ENCODE peak calls at places on chromosomes 2 and 18, in six cellular contexts. F is body of pancreas, P is heart right ventricle, W is tibial nerve, Q is lower lobe of right lung, X is fibroblast of lung. O is an unnamed sample.

GRCh38 chr2:230692760-230693159 is 19.9 kb upstream of the CAB39 start:
- DNase-seq in F (no peak), P (no peak), W (no peak), Q (no peak), X (no peak), O (no peak)

GRCh38 chr2:54704688-54705605 is 18.5 kb upstream of the EML6 start:
- DNase-seq in F (no peak), P (no peak), W (no peak), Q (no peak), X (peak), O (no peak)

GRCh38 chr2:137435176-137435575 is 529.1 kb upstream of the HNMT start:
- DNase-seq in F (no peak), P (no peak), W (no peak), Q (no peak), X (peak), O (no peak)

GRCh38 chr2:6864938-6865345 is 765 bp downstream of the CMPK2 start:
- DNase-seq in F (no peak), P (no peak), W (no peak), Q (peak), X (peak), O (peak)

GRCh38 chr2:238915596-238915995 is 67.7 kb downstream of the TWIST2 start:
- DNase-seq in F (no peak), P (no peak), W (no peak), Q (no peak), X (no peak), O (peak)

GRCh38 chr2:42693013-42693575 is 70.8 kb downstream of the OXER1 start:
- DNase-seq in F (no peak), P (no peak), W (no peak), Q (peak), X (no peak), O (no peak)

GRCh38 chr2:201971516-201972228 is 62.0 kb upstream of the FZD7 start:
- DNase-seq in F (no peak), P (no peak), W (no peak), Q (no peak), X (peak), O (no peak)

GRCh38 chr2:234446404-234447076 is 50.3 kb downstream of the ARL4C start:
- DNase-seq in F (peak), P (peak), W (peak), Q (peak), X (no peak), O (peak)

GRCh38 chr2:178257127-178257526 is 62.8 kb downstream of the OSBPL6 start:
- DNase-seq in F (no peak), P (no peak), W (no peak), Q (no peak), X (no peak), O (no peak)

GRCh38 chr2:26559556-26559955 is 81.6 kb downstream of the CIB4 start:
- DNase-seq in F (no peak), P (no peak), W (no peak), Q (no peak), X (no peak), O (no peak)

GRCh38 chr2:156333951-156334495 is 1.5 kb upstream of the NR4A2 start:
- DNase-seq in F (peak), P (peak), W (peak), Q (peak), X (no peak), O (peak)

GRCh38 chr18:28412521-28412920 is 235.6 kb upstream of the CDH2 start:
- DNase-seq in F (no peak), P (no peak), W (no peak), Q (no peak), X (no peak), O (no peak)

GRCh38 chr2:220783651-220784050 is 788.5 kb downstream of the EPHA4 start:
- DNase-seq in F (no peak), P (no peak), W (no peak), Q (no peak), X (no peak), O (no peak)

GRCh38 chr2:132465917-132466316 is 49.3 kb downstream of the GPR39 start:
- DNase-seq in F (no peak), P (no peak), W (no peak), Q (no peak), X (no peak), O (no peak)

GRCh38 chr2:133561045-133561852 is 7.0 kb downstream of the NCKAP5 start:
- DNase-seq in F (peak), P (peak), W (no peak), Q (no peak), X (peak), O (no peak)

GRCh38 chr18:54607213-54607934 is 16.3 kb downstream of the DYNAP start:
- DNase-seq in F (peak), P (no peak), W (no peak), Q (no peak), X (no peak), O (no peak)

GRCh38 chr2:6212516-6212915 is 520.3 kb downstream of the SOX11 start:
- DNase-seq in F (no peak), P (no peak), W (no peak), Q (no peak), X (no peak), O (no peak)

GRCh38 chr2:64250751-64251405 is 106.7 kb upstream of the PELI1 start:
- DNase-seq in F (no peak), P (no peak), W (no peak), Q (no peak), X (no peak), O (no peak)

GRCh38 chr18:57792741-57793629 is 10.1 kb downstream of the ATP8B1 start:
- DNase-seq in F (no peak), P (no peak), W (no peak), Q (no peak), X (peak), O (no peak)

GRCh38 chr2:217379807-217380206 is 519.9 kb upstream of the TNP1 start:
- DNase-seq in F (no peak), P (no peak), W (no peak), Q (no peak), X (no peak), O (peak)

GRCh38 chr2:59761966-59762365 is 791.5 kb downstream of the BCL11A start:
- DNase-seq in F (no peak), P (no peak), W (no peak), Q (no peak), X (no peak), O (no peak)
- TF ChIP-seq CTCF in F (no peak), P (no peak), W (no peak), Q (no peak), X (no peak), O (no peak)

GRCh38 chr18:49055787-49056186 is 105.0 kb upstream of the SMAD7 start:
- DNase-seq in F (no peak), P (peak), W (peak), Q (peak), X (peak), O (peak)

GRCh38 chr18:49059028-49059670 is 108.4 kb upstream of the SMAD7 start:
- DNase-seq in F (no peak), P (no peak), W (no peak), Q (no peak), X (peak), O (no peak)

GRCh38 chr18:49062832-49063226 is 112.1 kb upstream of the SMAD7 start:
- DNase-seq in F (no peak), P (no peak), W (no peak), Q (no peak), X (no peak), O (no peak)

GRCh38 chr18:49061906-49062831 is 111.4 kb upstream of the SMAD7 start:
- DNase-seq in F (no peak), P (no peak), W (no peak), Q (no peak), X (no peak), O (no peak)

GRCh38 chr18:49061239-49061905 is 110.6 kb upstream of the SMAD7 start:
- DNase-seq in F (no peak), P (no peak), W (no peak), Q (no peak), X (no peak), O (no peak)
- H3K4me3 ChIP-seq in F (no peak), P (no peak), W (no peak), Q (no peak), X (no peak), O (no peak)

GRCh38 chr18:25222648-25223047 is 129.3 kb downstream of the ZNF521 start:
- DNase-seq in F (no peak), P (no peak), W (no peak), Q (no peak), X (no peak), O (no peak)

GRCh38 chr18:25223899-25224607 is 127.9 kb downstream of the ZNF521 start:
- DNase-seq in F (no peak), P (no peak), W (no peak), Q (no peak), X (no peak), O (no peak)

GRCh38 chr18:25228410-25228809 is 123.6 kb downstream of the ZNF521 start:
- DNase-seq in F (no peak), P (no peak), W (no peak), Q (no peak), X (no peak), O (no peak)

GRCh38 chr18:25225152-25225551 is 126.8 kb downstream of the ZNF521 start:
- DNase-seq in F (no peak), P (no peak), W (no peak), Q (no peak), X (no peak), O (no peak)

GRCh38 chr18:25223211-25223610 is 128.8 kb downstream of the ZNF521 start:
- DNase-seq in F (no peak), P (no peak), W (no peak), Q (no peak), X (no peak), O (no peak)
- H3K27ac ChIP-seq in F (no peak), P (peak), W (no peak), Q (no peak), X (no peak), O (no peak)

GRCh38 chr18:12841070-12841469 is 43.0 kb downstream of the PTPN2 start:
- DNase-seq in F (no peak), P (no peak), W (no peak), Q (no peak), X (no peak), O (no peak)
- TF ChIP-seq CTCF in F (no peak), P (no peak), W (no peak), Q (no peak), X (no peak), O (no peak)

DNA sequence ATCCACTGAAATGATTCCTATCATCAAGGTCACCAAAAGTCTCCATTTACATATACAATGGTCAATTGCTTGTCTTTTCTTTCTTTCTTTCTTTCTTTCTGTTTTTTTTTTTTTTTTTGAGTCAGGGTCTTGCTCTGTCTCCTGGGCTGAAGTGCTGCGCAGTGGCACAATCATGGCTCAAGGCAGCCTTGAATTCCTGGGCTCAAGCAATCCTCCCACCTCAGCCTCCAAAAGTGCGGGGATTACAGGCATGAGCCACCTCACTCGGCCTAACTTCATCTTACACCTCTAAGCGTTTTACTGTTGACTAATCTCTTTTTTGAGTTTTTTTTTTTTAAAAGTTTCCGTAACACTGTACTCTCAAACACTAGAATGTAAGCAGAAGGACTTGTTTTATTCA is 867 bp downstream of the SF3B6 start:
- DNase-seq in F (no peak), P (no peak), W (no peak), Q (no peak), X (no peak), O (no peak)
- H3K4me3 ChIP-seq in F (peak), P (peak), W (peak), Q (peak), X (peak), O (peak)

GRCh38 chr2:73063472-73063871 is 8.0 kb downstream of the SFXN5 start:
- DNase-seq in F (no peak), P (no peak), W (no peak), Q (no peak), X (no peak), O (no peak)
- H3K27ac ChIP-seq in F (no peak), P (peak), W (no peak), Q (no peak), X (peak), O (no peak)